ENCODE peak calls at places on chromosomes 4 and X, in six cellular contexts. D is IMR-90, N is B cell, X is esophagus muscularis mucosa, A is astrocyte of the spinal cord, Q is kidney epithelial cell. J is an unnamed sample.

GRCh38 chrX:140712413-140713173 is 3.0 kb downstream of the LINC00632 start:
- DNase-seq in D (peak), N (no peak), A (peak), X (no peak), Q (peak), J (peak)

GRCh38 chrX:13741695-13742094 is 7.1 kb downstream of the OFD1 start:
- DNase-seq in A (no peak), N (no peak), X (no peak), D (no peak), Q (no peak), J (no peak)

GRCh38 chr4:163694385-163694784 is 199.9 kb downstream of the TMA16 start:
- DNase-seq in X (no peak), D (peak), Q (no peak), A (peak), N (no peak), J (no peak)

GRCh38 chrX:102892103-102892502 is 45.0 kb upstream of the RAB40AL start:
- DNase-seq in Q (no peak), X (no peak), D (no peak), A (no peak), N (no peak), J (no peak)

GRCh38 chr4:97910005-97910404 is 233.3 kb downstream of the STPG2 start:
- DNase-seq in Q (no peak), A (no peak), X (no peak), D (no peak), N (no peak), J (peak)

GRCh38 chr4:114263233-114263632 is 283.8 kb upstream of the ARSJ start:
- DNase-seq in N (no peak), A (peak), Q (no peak), D (peak), X (no peak), J (no peak)

GRCh38 chrX:6891404-6891803 is 256.1 kb upstream of the STS start:
- DNase-seq in D (no peak), X (no peak), Q (no peak), N (no peak), A (no peak), J (no peak)

GRCh38 chr4:137572647-137573046 is 40.4 kb upstream of the PCDH18 start:
- DNase-seq in Q (no peak), X (no peak), A (no peak), N (no peak), D (no peak), J (no peak)

GRCh38 chr4:3451956-3452355 is 10.2 kb downstream of the HGFAC start:
- DNase-seq in N (no peak), A (peak), D (peak), Q (no peak), X (no peak), J (no peak)

GRCh38 chr4:75985116-75985515 is 5.6 kb downstream of the SDAD1 start:
- DNase-seq in D (peak), N (no peak), A (peak), X (peak), Q (peak), J (no peak)

GRCh38 chrX:45385767-45386166 is 185.1 kb upstream of the DIPK2B start:
- DNase-seq in N (no peak), A (peak), D (peak), Q (no peak), X (no peak), J (no peak)

GRCh38 chrX:116238093-116238492 is 67.5 kb downstream of the AGTR2 start:
- DNase-seq in N (no peak), Q (no peak), X (no peak), D (no peak), A (no peak), J (no peak)

GRCh38 chrX:2828404-2829065 is at the start of gene GYG2:
- DNase-seq in A (peak), N (no peak), D (peak), Q (no peak), X (no peak), J (no peak)

GRCh38 chr4:143375326-143376073 is 38.8 kb downstream of the GAB1 start:
- DNase-seq in X (no peak), N (no peak), A (no peak), D (no peak), Q (no peak), J (peak)

GRCh38 chr4:80447493-80447892 is 112.0 kb downstream of the CFAP299 start:
- DNase-seq in N (no peak), X (no peak), A (no peak), D (no peak), Q (no peak), J (no peak)

GRCh38 chrX:99777912-99778311 is 632.2 kb downstream of the PCDH19 start:
- DNase-seq in Q (no peak), A (no peak), X (no peak), N (no peak), D (no peak), J (no peak)

GRCh38 chr4:122525865-122526264 is 69.3 kb upstream of the IL2 start:
- DNase-seq in X (no peak), D (no peak), N (no peak), Q (no peak), A (no peak), J (no peak)

GRCh38 chr4:137641554-137641953 is 109.3 kb upstream of the PCDH18 start:
- DNase-seq in A (peak), D (no peak), Q (no peak), X (no peak), N (no peak), J (no peak)

GRCh38 chr4:67103001-67103737 is 442.1 kb downstream of the CENPC start:
- DNase-seq in Q (no peak), N (no peak), A (no peak), X (no peak), D (no peak), J (no peak)

GRCh38 chrX:17854069-17854468 is 7.0 kb downstream of the RAI2 start:
- DNase-seq in X (no peak), D (no peak), Q (peak), A (no peak), N (no peak), J (no peak)

GRCh38 chrX:31836479-31836878 is 764.6 kb upstream of the FTHL17 start:
- DNase-seq in Q (no peak), A (no peak), X (no peak), N (no peak), D (no peak), J (no peak)

GRCh38 chr4:31674313-31674947 is 954.3 kb downstream of the PCDH7 start:
- DNase-seq in A (no peak), X (no peak), N (no peak), Q (no peak), D (peak), J (no peak)

GRCh38 chr4:36237366-36238353 is 6.7 kb downstream of the ARAP2 start:
- DNase-seq in Q (no peak), A (no peak), D (no peak), N (no peak), X (no peak), J (peak)

GRCh38 chrX:112704226-112704625 is 24.5 kb upstream of the LHFPL1 start:
- DNase-seq in A (no peak), D (no peak), X (no peak), N (no peak), Q (no peak), J (no peak)

GRCh38 chr4:4395849-4396627 is 9.1 kb downstream of the NSG1 start:
- DNase-seq in A (no peak), Q (no peak), N (no peak), D (peak), X (no peak), J (no peak)

GRCh38 chr4:141254326-141254725 is 33.6 kb downstream of the ZNF330 start:
- DNase-seq in D (no peak), A (no peak), N (no peak), Q (no peak), X (no peak), J (no peak)
- TF ChIP-seq CTCF in D (no peak), A (no peak), N (no peak), Q (no peak), X (no peak), J (no peak)

GRCh38 chrX:69365755-69366154 is 138.4 kb upstream of the NALF2 start:
- DNase-seq in D (no peak), X (no peak), A (no peak), N (no peak), Q (no peak), J (no peak)

GRCh38 chrX:69369999-69370398 is 134.1 kb upstream of the NALF2 start:
- DNase-seq in X (no peak), Q (no peak), N (no peak), D (no peak), A (no peak), J (no peak)

GRCh38 chrX:69362889-69363288 is 141.2 kb upstream of the NALF2 start:
- DNase-seq in A (no peak), N (no peak), D (no peak), X (no peak), Q (no peak), J (no peak)

GRCh38 chrX:69365349-69365748 is 138.8 kb upstream of the NALF2 start:
- DNase-seq in Q (no peak), X (no peak), D (no peak), A (no peak), N (no peak), J (no peak)

GRCh38 chrX:69366183-69366582 is 137.9 kb upstream of the NALF2 start:
- DNase-seq in Q (no peak), N (no peak), X (no peak), A (no peak), D (no peak), J (no peak)
- TF ChIP-seq CTCF in Q (no peak), N (no peak), X (no peak), A (no peak), D (no peak), J (no peak)

DNA sequence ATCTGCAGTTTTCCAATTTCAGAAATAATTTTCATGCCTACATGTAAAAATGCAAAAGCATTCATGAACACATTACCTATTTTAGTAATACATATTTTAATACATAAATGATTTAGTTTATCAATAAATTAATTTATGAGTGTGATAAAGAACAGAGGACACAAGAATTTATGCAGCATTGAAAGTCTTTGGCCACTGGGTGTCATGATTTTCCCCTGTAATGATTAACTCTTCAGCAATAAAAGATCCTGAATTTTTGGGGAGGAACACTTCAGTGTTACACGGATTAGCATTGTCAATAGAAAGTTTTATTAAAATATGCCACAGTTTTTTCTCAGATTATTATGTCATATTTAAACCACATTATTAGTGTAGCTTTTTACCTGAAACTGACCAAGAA is 8.6 kb upstream of the VCX2 start:
- DNase-seq in Q (no peak), A (peak), X (no peak), D (no peak), N (no peak), J (no peak)
- TF ChIP-seq CTCF in Q (no peak), A (peak), X (peak), D (no peak), N (no peak), J (no peak)

GRCh38 chrX:40808203-40808602 is 72.9 kb upstream of the MED14 start:
- DNase-seq in D (no peak), Q (no peak), N (no peak), A (no peak), X (no peak), J (no peak)
- TF ChIP-seq CTCF in D (no peak), Q (no peak), N (no peak), A (no peak), X (no peak), J (no peak)

DNA sequence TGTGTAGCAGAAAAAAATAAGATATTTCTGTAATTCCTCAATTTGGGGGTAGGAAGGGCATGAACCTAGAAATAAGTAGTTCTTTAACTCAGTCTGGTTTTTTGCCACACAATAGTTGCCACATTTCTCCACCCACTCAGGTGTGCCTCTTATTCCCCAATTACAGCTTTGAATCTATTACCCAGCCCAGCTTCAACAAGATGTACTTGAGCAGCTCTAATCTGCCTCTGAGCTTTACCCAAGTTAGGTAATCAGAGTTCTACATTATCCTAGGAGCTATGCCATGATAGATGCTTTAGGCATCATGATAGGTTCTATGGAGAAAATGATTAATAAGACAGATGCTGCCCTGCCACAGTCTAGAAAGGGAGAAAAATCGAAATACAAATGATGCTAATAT is 117.4 kb upstream of the GPRIN3 start:
- DNase-seq in A (no peak), N (no peak), D (no peak), X (no peak), Q (no peak), J (no peak)
- TF ChIP-seq CTCF in A (no peak), N (no peak), D (no peak), X (no peak), Q (no peak), J (no peak)